ENCODE peak calls at places on chromosomes 4 and X, in seven cellular contexts. One of them, this sample, is unnamed.

GRCh38 chr4:62706423-62706822 is 1506.3 kb downstream of the ADGRL3 start:
- DNase-seq in GM04503: no peak
- DNase-seq in activated T-cell treated with anti-CD3 and anti-CD28 coated beads, Interleukin-2, amount 50 U/mL, for 48 hours: no peak
- DNase-seq in NAMALWA: no peak
- DNase-seq in AG09309: no peak
- DNase-seq in brain pericyte: no peak
- DNase-seq in stimulated activated CD4-positive, alpha-beta T cell treated with anti-CD3 and anti-CD28 coated beads, Interleukin-12 subunit alpha, Interleukin-12 subunit beta, amount 100 ng/mL, for 48 hours: no peak
- DNase-seq in this sample: no peak

GRCh38 chr4:108148316-108148715 is 20.4 kb downstream of the LEF1 start:
- DNase-seq in GM04503: no peak
- DNase-seq in activated T-cell treated with anti-CD3 and anti-CD28 coated beads, Interleukin-2, amount 50 U/mL, for 48 hours: no peak
- DNase-seq in NAMALWA: no peak
- DNase-seq in AG09309: no peak
- DNase-seq in brain pericyte: no peak
- DNase-seq in stimulated activated CD4-positive, alpha-beta T cell treated with anti-CD3 and anti-CD28 coated beads, Interleukin-12 subunit alpha, Interleukin-12 subunit beta, amount 100 ng/mL, for 48 hours: no peak
- DNase-seq in this sample: no peak

GRCh38 chr4:48439988-48440387 is 43.2 kb upstream of the SLC10A4 start:
- DNase-seq in GM04503: no peak
- DNase-seq in activated T-cell treated with anti-CD3 and anti-CD28 coated beads, Interleukin-2, amount 50 U/mL, for 48 hours: no peak
- DNase-seq in NAMALWA: no peak
- DNase-seq in AG09309: no peak
- DNase-seq in brain pericyte: no peak
- DNase-seq in stimulated activated CD4-positive, alpha-beta T cell treated with anti-CD3 and anti-CD28 coated beads, Interleukin-12 subunit alpha, Interleukin-12 subunit beta, amount 100 ng/mL, for 48 hours: no peak
- DNase-seq in this sample: no peak

GRCh38 chr4:7917669-7918068 is 22.0 kb downstream of the AFAP1 start:
- DNase-seq in GM04503: no peak
- DNase-seq in activated T-cell treated with anti-CD3 and anti-CD28 coated beads, Interleukin-2, amount 50 U/mL, for 48 hours: no peak
- DNase-seq in NAMALWA: no peak
- DNase-seq in AG09309: no peak
- DNase-seq in brain pericyte: no peak
- DNase-seq in stimulated activated CD4-positive, alpha-beta T cell treated with anti-CD3 and anti-CD28 coated beads, Interleukin-12 subunit alpha, Interleukin-12 subunit beta, amount 100 ng/mL, for 48 hours: no peak
- DNase-seq in this sample: no peak

GRCh38 chrX:46574941-46575381 is 1.4 kb downstream of the CHST7 start:
- DNase-seq in GM04503: no peak
- DNase-seq in activated T-cell treated with anti-CD3 and anti-CD28 coated beads, Interleukin-2, amount 50 U/mL, for 48 hours: peak
- DNase-seq in NAMALWA: no peak
- DNase-seq in AG09309: no peak
- DNase-seq in brain pericyte: no peak
- DNase-seq in stimulated activated CD4-positive, alpha-beta T cell treated with anti-CD3 and anti-CD28 coated beads, Interleukin-12 subunit alpha, Interleukin-12 subunit beta, amount 100 ng/mL, for 48 hours: no peak
- DNase-seq in this sample: no peak

GRCh38 chr4:21664355-21664754 is 284.2 kb downstream of the KCNIP4 start:
- DNase-seq in GM04503: no peak
- DNase-seq in activated T-cell treated with anti-CD3 and anti-CD28 coated beads, Interleukin-2, amount 50 U/mL, for 48 hours: no peak
- DNase-seq in NAMALWA: no peak
- DNase-seq in AG09309: no peak
- DNase-seq in brain pericyte: no peak
- DNase-seq in stimulated activated CD4-positive, alpha-beta T cell treated with anti-CD3 and anti-CD28 coated beads, Interleukin-12 subunit alpha, Interleukin-12 subunit beta, amount 100 ng/mL, for 48 hours: no peak
- DNase-seq in this sample: no peak

GRCh38 chrX:149504226-149504914 is 736 bp downstream of the IDS start:
- DNase-seq in GM04503: no peak
- DNase-seq in activated T-cell treated with anti-CD3 and anti-CD28 coated beads, Interleukin-2, amount 50 U/mL, for 48 hours: peak
- DNase-seq in NAMALWA: peak
- DNase-seq in AG09309: no peak
- DNase-seq in brain pericyte: no peak
- DNase-seq in stimulated activated CD4-positive, alpha-beta T cell treated with anti-CD3 and anti-CD28 coated beads, Interleukin-12 subunit alpha, Interleukin-12 subunit beta, amount 100 ng/mL, for 48 hours: peak
- DNase-seq in this sample: no peak

GRCh38 chr4:38905657-38906398 is 38.2 kb downstream of the FAM114A1 start:
- DNase-seq in GM04503: no peak
- DNase-seq in activated T-cell treated with anti-CD3 and anti-CD28 coated beads, Interleukin-2, amount 50 U/mL, for 48 hours: no peak
- DNase-seq in NAMALWA: no peak
- DNase-seq in AG09309: no peak
- DNase-seq in brain pericyte: no peak
- DNase-seq in stimulated activated CD4-positive, alpha-beta T cell treated with anti-CD3 and anti-CD28 coated beads, Interleukin-12 subunit alpha, Interleukin-12 subunit beta, amount 100 ng/mL, for 48 hours: no peak
- DNase-seq in this sample: no peak

GRCh38 chr4:3464911-3465697 is 2.0 kb downstream of the DOK7 start:
- DNase-seq in GM04503: no peak
- DNase-seq in activated T-cell treated with anti-CD3 and anti-CD28 coated beads, Interleukin-2, amount 50 U/mL, for 48 hours: no peak
- DNase-seq in NAMALWA: no peak
- DNase-seq in AG09309: no peak
- DNase-seq in brain pericyte: no peak
- DNase-seq in stimulated activated CD4-positive, alpha-beta T cell treated with anti-CD3 and anti-CD28 coated beads, Interleukin-12 subunit alpha, Interleukin-12 subunit beta, amount 100 ng/mL, for 48 hours: no peak
- DNase-seq in this sample: no peak

GRCh38 chrX:67604979-67605703 is 61.3 kb downstream of the AR start:
- DNase-seq in GM04503: peak
- DNase-seq in activated T-cell treated with anti-CD3 and anti-CD28 coated beads, Interleukin-2, amount 50 U/mL, for 48 hours: no peak
- DNase-seq in NAMALWA: no peak
- DNase-seq in AG09309: peak
- DNase-seq in brain pericyte: no peak
- DNase-seq in stimulated activated CD4-positive, alpha-beta T cell treated with anti-CD3 and anti-CD28 coated beads, Interleukin-12 subunit alpha, Interleukin-12 subunit beta, amount 100 ng/mL, for 48 hours: no peak
- DNase-seq in this sample: peak

GRCh38 chrX:150429577-150429976 is 66.5 kb downstream of the MAMLD1 start:
- DNase-seq in GM04503: peak
- DNase-seq in activated T-cell treated with anti-CD3 and anti-CD28 coated beads, Interleukin-2, amount 50 U/mL, for 48 hours: no peak
- DNase-seq in NAMALWA: no peak
- DNase-seq in AG09309: peak
- DNase-seq in brain pericyte: no peak
- DNase-seq in stimulated activated CD4-positive, alpha-beta T cell treated with anti-CD3 and anti-CD28 coated beads, Interleukin-12 subunit alpha, Interleukin-12 subunit beta, amount 100 ng/mL, for 48 hours: no peak
- DNase-seq in this sample: peak

GRCh38 chr4:123462007-123462406 is 65.4 kb downstream of the SPRY1 start:
- DNase-seq in GM04503: no peak
- DNase-seq in activated T-cell treated with anti-CD3 and anti-CD28 coated beads, Interleukin-2, amount 50 U/mL, for 48 hours: no peak
- DNase-seq in NAMALWA: no peak
- DNase-seq in AG09309: no peak
- DNase-seq in brain pericyte: no peak
- DNase-seq in stimulated activated CD4-positive, alpha-beta T cell treated with anti-CD3 and anti-CD28 coated beads, Interleukin-12 subunit alpha, Interleukin-12 subunit beta, amount 100 ng/mL, for 48 hours: no peak
- DNase-seq in this sample: no peak

GRCh38 chrX:152733261-152733975 is at the start of the genes CSAG1 and MAGEA12:
- DNase-seq in GM04503: no peak
- DNase-seq in activated T-cell treated with anti-CD3 and anti-CD28 coated beads, Interleukin-2, amount 50 U/mL, for 48 hours: no peak
- DNase-seq in NAMALWA: no peak
- DNase-seq in AG09309: no peak
- DNase-seq in brain pericyte: no peak
- DNase-seq in stimulated activated CD4-positive, alpha-beta T cell treated with anti-CD3 and anti-CD28 coated beads, Interleukin-12 subunit alpha, Interleukin-12 subunit beta, amount 100 ng/mL, for 48 hours: no peak
- DNase-seq in this sample: no peak

GRCh38 chrX:40097101-40097491 is 662 bp downstream of the BCOR start:
- DNase-seq in GM04503: no peak
- DNase-seq in activated T-cell treated with anti-CD3 and anti-CD28 coated beads, Interleukin-2, amount 50 U/mL, for 48 hours: peak
- DNase-seq in NAMALWA: no peak
- DNase-seq in AG09309: no peak
- DNase-seq in brain pericyte: no peak
- DNase-seq in stimulated activated CD4-positive, alpha-beta T cell treated with anti-CD3 and anti-CD28 coated beads, Interleukin-12 subunit alpha, Interleukin-12 subunit beta, amount 100 ng/mL, for 48 hours: no peak
- DNase-seq in this sample: no peak

GRCh38 chrX:103792916-103793540 is 16.4 kb downstream of the PLP1 start:
- DNase-seq in GM04503: peak
- DNase-seq in activated T-cell treated with anti-CD3 and anti-CD28 coated beads, Interleukin-2, amount 50 U/mL, for 48 hours: no peak
- DNase-seq in NAMALWA: no peak
- DNase-seq in AG09309: peak
- DNase-seq in brain pericyte: no peak
- DNase-seq in stimulated activated CD4-positive, alpha-beta T cell treated with anti-CD3 and anti-CD28 coated beads, Interleukin-12 subunit alpha, Interleukin-12 subunit beta, amount 100 ng/mL, for 48 hours: no peak
- DNase-seq in this sample: peak

GRCh38 chrX:1500701-1501624 is 36.0 kb downstream of the P2RY8 start:
- DNase-seq in GM04503: no peak
- DNase-seq in activated T-cell treated with anti-CD3 and anti-CD28 coated beads, Interleukin-2, amount 50 U/mL, for 48 hours: peak
- DNase-seq in NAMALWA: peak
- DNase-seq in AG09309: no peak
- DNase-seq in brain pericyte: no peak
- DNase-seq in stimulated activated CD4-positive, alpha-beta T cell treated with anti-CD3 and anti-CD28 coated beads, Interleukin-12 subunit alpha, Interleukin-12 subunit beta, amount 100 ng/mL, for 48 hours: no peak
- DNase-seq in this sample: no peak

GRCh38 chrX:12770440-12770839 is 20.8 kb upstream of the PRPS2 start:
- DNase-seq in GM04503: no peak
- DNase-seq in activated T-cell treated with anti-CD3 and anti-CD28 coated beads, Interleukin-2, amount 50 U/mL, for 48 hours: no peak
- DNase-seq in NAMALWA: peak
- DNase-seq in AG09309: no peak
- DNase-seq in brain pericyte: no peak
- DNase-seq in stimulated activated CD4-positive, alpha-beta T cell treated with anti-CD3 and anti-CD28 coated beads, Interleukin-12 subunit alpha, Interleukin-12 subunit beta, amount 100 ng/mL, for 48 hours: no peak
- DNase-seq in this sample: no peak

GRCh38 chr4:86264269-86264668 is 95.6 kb downstream of the MAPK10 start:
- DNase-seq in GM04503: no peak
- DNase-seq in activated T-cell treated with anti-CD3 and anti-CD28 coated beads, Interleukin-2, amount 50 U/mL, for 48 hours: no peak
- DNase-seq in NAMALWA: no peak
- DNase-seq in AG09309: no peak
- DNase-seq in brain pericyte: no peak
- DNase-seq in stimulated activated CD4-positive, alpha-beta T cell treated with anti-CD3 and anti-CD28 coated beads, Interleukin-12 subunit alpha, Interleukin-12 subunit beta, amount 100 ng/mL, for 48 hours: no peak
- DNase-seq in this sample: no peak

GRCh38 chrX:43644124-43644701 is 11.9 kb upstream of the MAOA start:
- DNase-seq in GM04503: peak
- DNase-seq in activated T-cell treated with anti-CD3 and anti-CD28 coated beads, Interleukin-2, amount 50 U/mL, for 48 hours: no peak
- DNase-seq in NAMALWA: no peak
- DNase-seq in AG09309: no peak
- DNase-seq in brain pericyte: no peak
- DNase-seq in stimulated activated CD4-positive, alpha-beta T cell treated with anti-CD3 and anti-CD28 coated beads, Interleukin-12 subunit alpha, Interleukin-12 subunit beta, amount 100 ng/mL, for 48 hours: no peak
- DNase-seq in this sample: peak

GRCh38 chr4:2393353-2394270 is 24.8 kb downstream of the ZFYVE28 start:
- DNase-seq in GM04503: no peak
- DNase-seq in activated T-cell treated with anti-CD3 and anti-CD28 coated beads, Interleukin-2, amount 50 U/mL, for 48 hours: peak
- DNase-seq in NAMALWA: peak
- DNase-seq in AG09309: no peak
- DNase-seq in brain pericyte: no peak
- DNase-seq in stimulated activated CD4-positive, alpha-beta T cell treated with anti-CD3 and anti-CD28 coated beads, Interleukin-12 subunit alpha, Interleukin-12 subunit beta, amount 100 ng/mL, for 48 hours: no peak
- DNase-seq in this sample: no peak

GRCh38 chr4:158856852-158857251 is 88.0 kb downstream of the FNIP2 start:
- DNase-seq in GM04503: no peak
- DNase-seq in activated T-cell treated with anti-CD3 and anti-CD28 coated beads, Interleukin-2, amount 50 U/mL, for 48 hours: no peak
- DNase-seq in NAMALWA: peak
- DNase-seq in AG09309: peak
- DNase-seq in brain pericyte: no peak
- DNase-seq in stimulated activated CD4-positive, alpha-beta T cell treated with anti-CD3 and anti-CD28 coated beads, Interleukin-12 subunit alpha, Interleukin-12 subunit beta, amount 100 ng/mL, for 48 hours: no peak
- DNase-seq in this sample: no peak

GRCh38 chr4:76898949-76899640 is 1.2 kb upstream of the SOWAHB start:
- DNase-seq in GM04503: no peak
- DNase-seq in activated T-cell treated with anti-CD3 and anti-CD28 coated beads, Interleukin-2, amount 50 U/mL, for 48 hours: no peak
- DNase-seq in NAMALWA: no peak
- DNase-seq in AG09309: no peak
- DNase-seq in brain pericyte: no peak
- DNase-seq in stimulated activated CD4-positive, alpha-beta T cell treated with anti-CD3 and anti-CD28 coated beads, Interleukin-12 subunit alpha, Interleukin-12 subunit beta, amount 100 ng/mL, for 48 hours: no peak
- DNase-seq in this sample: no peak

GRCh38 chr4:162497564-162498167 is 333.9 kb upstream of the FSTL5 start:
- DNase-seq in GM04503: peak
- DNase-seq in activated T-cell treated with anti-CD3 and anti-CD28 coated beads, Interleukin-2, amount 50 U/mL, for 48 hours: no peak
- DNase-seq in NAMALWA: peak
- DNase-seq in AG09309: peak
- DNase-seq in brain pericyte: no peak
- DNase-seq in stimulated activated CD4-positive, alpha-beta T cell treated with anti-CD3 and anti-CD28 coated beads, Interleukin-12 subunit alpha, Interleukin-12 subunit beta, amount 100 ng/mL, for 48 hours: peak
- DNase-seq in this sample: no peak